ENCODE peak calls at places on chromosomes 1 and 21, in ten cellular contexts. Y is tibial nerve, A is uterus, O is ovary, V is right cardiac atrium, B is astrocyte of the spinal cord, M is pancreas, K is cardiac fibroblast, N is cardiac muscle cell, G is retinal pigment epithelial cell. X is an unnamed sample.

GRCh38 chr1:172699111-172699510 is 40.2 kb downstream of the FASLG start:
- DNase-seq in Y (no peak), A (no peak), O (no peak), V (no peak), B (peak; percentile 71), M (no peak), K (peak; percentile 73), N (peak; percentile 66), G (no peak), X (no peak)

GRCh38 chr21:45549670-45550463 is 7.6 kb upstream of the SLC19A1 start:
- DNase-seq in Y (no peak), A (no peak), O (no peak), V (no peak), B (no peak), M (no peak), K (no peak), N (no peak), G (no peak), X (no peak)

GRCh38 chr1:183244466-183244865 is 58.4 kb downstream of the LAMC2 start:
- DNase-seq in Y (peak; percentile 92), A (peak; percentile 93), O (peak; percentile 25), V (peak; percentile 95), B (no peak), M (peak; percentile 40), K (peak; percentile 97), N (peak; percentile 99), G (no peak), X (peak; percentile 78)

GRCh38 chr1:217260676-217261075 is 370.2 kb downstream of the GPATCH2 start:
- DNase-seq in Y (no peak), A (no peak), O (no peak), V (no peak), B (no peak), M (no peak), K (no peak), N (no peak), G (no peak), X (no peak)

GRCh38 chr1:84164156-84164555 is 20.1 kb downstream of the PRKACB start:
- DNase-seq in Y (no peak), A (no peak), O (no peak), V (no peak), B (no peak), M (no peak), K (peak; percentile 51), N (peak; percentile 58), G (no peak), X (no peak)

GRCh38 chr1:99975569-99975968 is 5.8 kb downstream of the SLC35A3 start:
- DNase-seq in Y (no peak), A (no peak), O (no peak), V (no peak), B (no peak), M (no peak), K (no peak), N (no peak), G (no peak), X (no peak)

GRCh38 chr1:22887491-22887890 is 85.2 kb downstream of the LACTBL1 start:
- DNase-seq in Y (no peak), A (no peak), O (no peak), V (no peak), B (no peak), M (no peak), K (no peak), N (no peak), G (no peak), X (no peak)

GRCh38 chr21:36169465-36170128 is 13.0 kb downstream of the DOP1B start:
- DNase-seq in Y (no peak), A (no peak), O (no peak), V (peak; percentile 66), B (no peak), M (no peak), K (no peak), N (no peak), G (no peak), X (no peak)

GRCh38 chr1:54378884-54379445 is 27.2 kb downstream of the SSBP3 start:
- DNase-seq in Y (no peak), A (no peak), O (no peak), V (no peak), B (no peak), M (no peak), K (no peak), N (no peak), G (no peak), X (no peak)
- H3K4me3 ChIP-seq in Y (no peak overlapping the region), A (no peak overlapping the region), O (no peak overlapping the region), V (no peak overlapping the region), B (no peak overlapping the region), M (no peak overlapping the region), K (no peak overlapping the region), N (no peak overlapping the region), G (no peak overlapping the region), X (no peak overlapping the region)

DNA sequence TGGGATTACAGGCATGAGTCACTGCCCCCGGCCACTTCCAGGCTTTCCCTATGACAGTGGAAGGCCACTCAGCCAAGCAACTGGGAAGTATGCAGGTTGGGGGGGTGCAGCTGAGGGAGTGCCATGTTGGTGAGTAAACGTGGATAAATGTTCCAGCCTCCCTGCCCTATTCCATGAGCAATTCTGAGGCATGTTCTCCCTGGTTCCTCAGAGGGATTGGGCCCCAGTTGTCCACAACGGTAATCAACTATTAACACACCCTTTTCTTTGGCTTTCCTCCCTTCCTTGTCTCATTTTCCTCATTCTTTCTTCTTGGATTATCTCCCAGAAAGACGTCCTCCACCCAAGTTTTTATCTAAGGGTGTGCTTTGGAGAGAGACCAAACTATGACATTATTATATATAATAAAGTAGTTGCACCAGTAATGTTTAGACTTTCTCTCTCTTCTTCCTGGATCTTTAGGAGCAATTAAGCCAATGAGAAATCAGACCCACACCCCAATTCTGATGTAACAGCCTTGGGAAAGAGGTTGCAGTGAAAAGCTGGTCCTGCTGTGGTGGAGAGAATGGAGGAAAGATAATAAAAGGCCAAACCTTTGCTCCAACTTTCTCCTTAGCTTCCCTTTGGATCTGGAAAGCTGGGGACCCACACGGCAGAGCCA is 6.8 kb upstream of the SLAMF9 start:
- DNase-seq in Y (peak; percentile 52), A (no peak), O (no peak), V (peak; percentile 88), B (peak; percentile 62), M (no peak), K (peak; percentile 81), N (peak; percentile 89), G (no peak), X (peak; percentile 67)
- H3K4me3 ChIP-seq in Y (peak overlapping the region; percentile 9), A (no peak overlapping the region), O (no peak overlapping the region), V (no peak overlapping the region), B (no peak overlapping the region), M (no peak overlapping the region), K (peak overlapping the region; percentile 19), N (no peak overlapping the region), G (no peak overlapping the region), X (peak overlapping the region; percentile 67)

GRCh38 chr1:26280333-26281042 is 602 bp downstream of the SH3BGRL3 start:
- DNase-seq in Y (no peak), A (peak; percentile 50), O (peak; percentile 40), V (no peak), B (no peak), M (no peak), K (peak; percentile 37), N (no peak), G (no peak), X (no peak)

GRCh38 chr1:26279598-26280332 is at the start of gene SH3BGRL3:
- DNase-seq in Y (peak; percentile 86), A (peak; percentile 83), O (peak; percentile 83), V (peak; percentile 97), B (peak; percentile 86), M (peak; percentile 92), K (peak; percentile 77), N (peak; percentile 87), G (no peak), X (peak; percentile 96)

GRCh38 chr1:26282694-26283019 is 2.8 kb downstream of the SH3BGRL3 start:
- DNase-seq in Y (no peak), A (no peak), O (no peak), V (peak; percentile 61), B (no peak), M (no peak), K (no peak), N (no peak), G (no peak), X (no peak)

GRCh38 chr1:26281971-26282693 is 2.2 kb downstream of the SH3BGRL3 start:
- DNase-seq in Y (no peak), A (no peak), O (peak; percentile 64), V (peak; percentile 85), B (peak; percentile 45), M (no peak), K (no peak), N (peak; percentile 54), G (no peak), X (no peak)

DNA sequence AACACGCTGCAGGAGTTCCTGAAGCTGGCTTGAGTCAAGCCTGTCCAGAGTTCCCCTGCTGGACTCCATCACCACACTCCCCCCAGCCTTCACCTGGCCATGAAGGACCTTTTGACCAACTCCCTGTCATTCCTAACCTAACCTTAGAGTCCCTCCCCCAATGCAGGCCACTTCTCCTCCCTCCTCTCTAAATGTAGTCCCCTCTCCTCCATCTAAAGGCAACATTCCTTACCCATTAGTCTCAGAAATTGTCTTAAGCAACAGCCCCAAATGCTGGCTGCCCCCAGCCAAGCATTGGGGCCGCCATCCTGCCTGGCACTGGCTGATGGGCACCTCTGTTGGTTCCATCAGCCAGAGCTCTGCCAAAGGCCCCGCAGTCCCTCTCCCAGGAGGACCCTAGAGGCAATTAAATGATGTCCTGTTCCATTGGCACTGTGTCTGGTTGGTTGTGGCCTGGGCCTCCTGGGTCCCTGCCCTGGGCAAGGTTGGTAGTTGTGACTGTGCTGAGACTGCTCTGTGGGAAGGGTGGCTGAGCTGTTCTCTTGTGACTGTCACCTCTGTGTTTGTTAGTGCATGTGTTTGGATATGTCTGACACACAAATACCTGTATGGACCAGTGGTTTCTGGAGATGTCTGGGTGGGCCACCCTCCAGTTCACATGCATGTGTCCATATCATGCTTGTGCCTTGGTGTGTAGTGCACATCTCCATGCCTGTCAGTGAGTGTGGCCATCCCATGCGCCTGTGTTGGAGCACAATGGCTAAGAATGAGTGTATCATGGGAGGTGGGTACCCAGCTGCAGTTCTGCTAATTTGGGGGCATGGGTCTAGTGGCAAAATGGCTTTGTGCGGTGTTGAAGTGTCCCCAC is 1.4 kb downstream of the SH3BGRL3 start:
- DNase-seq in Y (no peak), A (no peak), O (no peak), V (no peak), B (no peak), M (no peak), K (peak; percentile 26), N (no peak), G (no peak), X (no peak)
- H3K4me3 ChIP-seq in Y (no peak overlapping the region), A (no peak overlapping the region), O (no peak overlapping the region), V (no peak overlapping the region), B (peak overlapping the region; percentile 86), M (no peak overlapping the region), K (peak overlapping the region; percentile 79), N (no peak overlapping the region), G (no peak overlapping the region), X (peak overlapping the region; percentile 79)

GRCh38 chr1:179015396-179015795 is 10.3 kb upstream of the FAM20B start:
- DNase-seq in Y (no peak), A (no peak), O (no peak), V (no peak), B (no peak), M (no peak), K (no peak), N (no peak), G (no peak), X (no peak)

GRCh38 chr1:179007233-179007632 is 18.5 kb upstream of the FAM20B start:
- DNase-seq in Y (no peak), A (no peak), O (no peak), V (no peak), B (no peak), M (no peak), K (no peak), N (no peak), G (no peak), X (peak; percentile 39)

GRCh38 chr1:179014123-179014522 is 11.6 kb upstream of the FAM20B start:
- DNase-seq in Y (no peak), A (no peak), O (no peak), V (no peak), B (no peak), M (no peak), K (no peak), N (no peak), G (no peak), X (no peak)

GRCh38 chr1:179010671-179011070 is 15.0 kb upstream of the FAM20B start:
- DNase-seq in Y (no peak), A (no peak), O (no peak), V (no peak), B (no peak), M (no peak), K (no peak), N (no peak), G (no peak), X (no peak)

DNA sequence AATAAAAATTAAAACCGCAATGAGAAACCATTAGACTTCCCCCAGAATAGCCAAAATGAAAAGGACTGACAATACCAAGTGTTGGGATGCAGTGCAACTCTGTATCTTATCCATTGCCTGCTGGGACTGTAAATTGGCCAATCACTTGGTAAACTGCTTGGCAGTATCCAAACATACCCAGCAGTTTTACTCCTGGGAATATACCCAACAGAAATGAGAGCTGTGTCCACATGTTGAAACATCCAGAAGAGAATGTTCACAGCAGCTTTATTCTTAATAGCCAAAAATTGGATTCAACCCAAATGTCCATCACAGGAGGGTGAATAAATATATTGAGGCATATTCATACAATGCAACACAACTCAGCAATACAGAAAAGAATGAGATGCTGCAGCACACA is 13.7 kb upstream of the FAM20B start:
- DNase-seq in Y (no peak), A (no peak), O (no peak), V (no peak), B (no peak), M (no peak), K (no peak), N (peak; percentile 59), G (no peak), X (no peak)
- H3K4me3 ChIP-seq in Y (no peak overlapping the region), A (no peak overlapping the region), O (no peak overlapping the region), V (no peak overlapping the region), B (no peak overlapping the region), M (no peak overlapping the region), K (no peak overlapping the region), N (no peak overlapping the region), G (no peak overlapping the region), X (no peak overlapping the region)

X was measured in foreskin fibroblast.